ENCODE peak calls at places on chromosome 13, in seven cellular contexts. O is tibial artery, D is AG10803, R is right lobe of liver, F is GM06990, M is Caco-2, E is thoracic aorta. A is an unnamed sample.
A peak's percentile ranks its signal among the peaks of the same experiment; 100 is the strongest.

GRCh38 chr13:110028838-110029621 is 242.6 kb upstream of the IRS2 start:
- DNase-seq in O (no peak), M (no peak), D (no peak), E (no peak), F (no peak), R (no peak), A (no peak)

GRCh38 chr13:39684531-39685137 is 29.2 kb downstream of the COG6 start:
- DNase-seq in M (no peak), D (peak; percentile 63), F (peak; percentile 27), E (no peak), O (no peak), R (no peak), A (no peak)

GRCh38 chr13:110319774-110320509 is 12.9 kb downstream of the COL4A2 start:
- DNase-seq in R (no peak), O (peak; percentile 78), M (no peak), F (no peak), E (no peak), D (peak; percentile 77), A (no peak)

GRCh38 chr13:46179576-46180368 is 2.2 kb downstream of the LCP1 start:
- DNase-seq in R (no peak), F (peak; percentile 49), M (no peak), D (no peak), E (peak; percentile 15), O (peak; percentile 73), A (no peak)

GRCh38 chr13:98507060-98507797 is 69.7 kb downstream of the STK24 start:
- DNase-seq in F (no peak), D (peak; percentile 65), M (no peak), O (no peak), E (no peak), R (peak; percentile 67), A (peak; percentile 86)

GRCh38 chr13:75136151-75136550 is 345.8 kb downstream of the TBC1D4 start:
- DNase-seq in O (no peak), D (no peak), E (no peak), M (no peak), R (no peak), F (no peak), A (no peak)

GRCh38 chr13:99357149-99357596 is 50.0 kb upstream of the GPR183 start:
- DNase-seq in F (peak; percentile 32), R (no peak), O (no peak), D (peak; percentile 20), M (no peak), E (no peak), A (no peak)

GRCh38 chr13:24685314-24685713 is 5.1 kb downstream of the ATP12A start:
- DNase-seq in M (no peak), E (no peak), F (no peak), D (no peak), O (no peak), R (no peak), A (no peak)

GRCh38 chr13:92823059-92823458 is 403.5 kb upstream of the GPC6 start:
- DNase-seq in F (no peak), M (no peak), R (no peak), D (no peak), O (no peak), E (no peak), A (no peak)

GRCh38 chr13:40553356-40553755 is 113.1 kb downstream of the FOXO1 start:
- DNase-seq in R (no peak), O (no peak), E (no peak), F (no peak), M (no peak), D (no peak), A (no peak)

GRCh38 chr13:112178769-112179168 is 111.8 kb downstream of the SOX1 start:
- DNase-seq in O (no peak), F (no peak), R (peak; percentile 33), E (no peak), D (no peak), M (no peak), A (no peak)

GRCh38 chr13:20494656-20495055 is 31.0 kb downstream of the CRYL1 start:
- DNase-seq in E (no peak), M (no peak), D (no peak), O (no peak), R (no peak), F (no peak), A (no peak)

GRCh38 chr13:113422790-113423189 is 30.5 kb downstream of the ADPRHL1 start:
- DNase-seq in R (no peak), M (no peak), D (no peak), E (no peak), F (no peak), O (no peak), A (no peak)

GRCh38 chr13:48110930-48111721 is 16.2 kb upstream of the MED4 start:
- DNase-seq in D (no peak), M (no peak), O (no peak), E (no peak), R (no peak), F (no peak), A (no peak)

GRCh38 chr13:101018720-101019119 is 344.1 kb upstream of the TMTC4 start:
- DNase-seq in F (no peak), M (no peak), O (no peak), R (no peak), E (no peak), D (peak; percentile 64), A (no peak)

GRCh38 chr13:71460179-71460578 is 406.8 kb downstream of the DACH1 start:
- DNase-seq in F (no peak), R (no peak), E (no peak), M (no peak), D (no peak), O (no peak), A (no peak)

GRCh38 chr13:42487221-42487620 is 86.7 kb upstream of the TNFSF11 start:
- DNase-seq in D (no peak), E (no peak), R (no peak), O (no peak), F (no peak), M (no peak), A (no peak)

GRCh38 chr13:94417294-94417693 is 62.2 kb downstream of the DCT start:
- DNase-seq in E (no peak), M (no peak), D (no peak), R (no peak), O (no peak), F (no peak), A (no peak)

GRCh38 chr13:93789058-93789457 is 562.5 kb downstream of the GPC6 start:
- DNase-seq in D (no peak), F (no peak), O (no peak), R (no peak), E (no peak), M (no peak), A (no peak)

GRCh38 chr13:100604909-100605308 is 16.3 kb upstream of the GGACT start:
- DNase-seq in E (no peak), F (no peak), M (no peak), R (no peak), D (no peak), O (no peak), A (no peak)

GRCh38 chr13:41496420-41497234 is 39.3 kb downstream of the RGCC start:
- DNase-seq in R (no peak), F (no peak), D (peak; percentile 74), O (no peak), M (no peak), E (no peak), A (peak; percentile 62)

DNA sequence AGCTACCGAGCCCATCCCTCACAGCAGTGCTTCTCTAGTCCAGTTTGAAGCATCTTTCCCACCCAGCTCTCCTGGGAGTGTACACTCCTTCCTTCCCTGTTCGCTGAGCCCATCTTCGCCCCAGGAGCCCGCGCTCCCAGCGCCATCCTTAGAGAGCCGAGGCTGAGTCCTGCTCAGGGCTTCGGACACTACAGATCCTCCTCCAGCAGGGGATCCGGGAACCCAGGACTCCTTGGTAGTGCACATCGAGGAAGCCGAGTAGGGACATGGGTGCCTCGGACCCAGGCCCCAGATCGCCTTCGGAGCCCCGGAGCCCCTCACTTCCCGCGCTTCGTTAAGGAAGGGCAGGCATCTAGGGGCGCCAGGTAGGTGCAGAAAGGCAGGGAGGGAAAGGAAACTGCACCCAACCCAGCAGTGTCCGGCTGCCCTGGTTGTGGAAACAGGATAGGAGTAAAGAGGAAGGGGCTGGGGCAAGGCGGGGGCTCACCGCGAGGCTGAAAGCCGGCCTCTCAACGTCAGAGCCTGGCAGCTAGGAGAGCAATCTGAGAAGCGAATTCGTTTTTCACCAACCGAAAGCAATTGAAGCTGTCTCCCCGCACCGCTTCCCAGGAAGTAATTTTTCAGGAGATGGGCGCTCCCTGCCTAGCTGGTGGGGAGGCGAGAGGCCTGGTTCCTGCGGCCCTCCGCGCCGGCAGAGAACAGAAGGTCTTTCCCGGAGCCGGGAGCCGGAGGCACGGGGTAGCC is 1.0 kb downstream of the PDX1 start:
- DNase-seq in F (no peak), E (no peak), O (no peak), M (peak; percentile 68), R (no peak), D (peak; percentile 11), A (no peak)
- TF ChIP-seq CTCF in F (no peak), E (no peak), O (no peak), M (peak; percentile 19), R (no peak), D (no peak), A (no peak)

GRCh38 chr13:44174769-44175425 is 198.7 kb upstream of the SERP2 start:
- DNase-seq in D (peak; percentile 66), O (no peak), E (no peak), M (peak; percentile 61), R (no peak), F (no peak), A (no peak)

GRCh38 chr13:44171151-44171550 is 202.5 kb upstream of the SERP2 start:
- DNase-seq in E (no peak), F (no peak), R (no peak), M (no peak), O (no peak), D (no peak), A (no peak)

GRCh38 chr13:44171861-44172260 is 201.8 kb upstream of the SERP2 start:
- DNase-seq in O (no peak), F (no peak), E (no peak), M (no peak), R (no peak), D (no peak), A (no peak)

GRCh38 chr13:44170731-44171130 is 202.9 kb upstream of the SERP2 start:
- DNase-seq in F (no peak), D (no peak), O (no peak), E (no peak), M (no peak), R (no peak), A (no peak)

GRCh38 chr13:44172411-44172810 is 201.2 kb upstream of the SERP2 start:
- DNase-seq in E (no peak), R (no peak), D (peak; percentile 5), O (no peak), F (no peak), M (no peak), A (no peak)
- TF ChIP-seq CTCF in E (no peak), R (no peak), D (no peak), O (no peak), F (no peak), M (no peak), A (no peak)

GRCh38 chr13:107767119-107767518 is 448.2 kb downstream of the LIG4 start:
- DNase-seq in M (no peak), E (no peak), R (no peak), D (no peak), F (no peak), O (no peak), A (no peak)
- TF ChIP-seq CTCF in M (no peak), E (no peak), R (no peak), D (no peak), F (no peak), O (no peak), A (no peak)

DNA sequence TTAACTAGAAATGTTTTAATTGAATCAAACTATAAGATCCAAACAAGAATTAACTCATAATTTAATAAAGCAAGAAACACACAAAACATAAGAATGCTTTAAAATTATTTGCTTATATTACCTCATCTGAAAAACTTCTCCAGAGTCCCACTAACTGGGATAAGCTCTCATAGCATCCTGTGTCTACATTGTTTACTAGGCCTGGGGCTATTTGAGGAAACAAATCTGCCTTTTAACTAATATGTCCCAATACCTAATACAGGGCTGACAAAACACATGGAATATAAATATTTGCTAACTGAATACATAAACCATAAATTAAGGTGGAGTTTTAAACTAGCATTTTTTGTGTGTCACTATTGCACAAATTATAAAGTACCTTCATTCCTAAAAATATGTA is 1399.8 kb upstream of the SLC10A2 start:
- DNase-seq in D (no peak), O (no peak), R (no peak), E (no peak), F (no peak), M (no peak), A (no peak)
- TF ChIP-seq CTCF in D (no peak), O (no peak), R (no peak), E (no peak), F (no peak), M (no peak), A (no peak)